ENCODE peak calls at places on chromosomes 11 and 22, in nine cellular contexts. P, W, B, A, Q, R, F, O and D are unnamed samples.

GRCh38 chr11:10350341-10350740 is 45.5 kb downstream of the ADM start:
- DNase-seq in P (no peak), F (no peak), B (peak), R (peak), O (no peak), W (no peak), A (no peak), Q (no peak), D (peak)

GRCh38 chr22:27135582-27135981 is 478.2 kb downstream of the MIAT start:
- DNase-seq in Q (no peak), R (no peak), B (peak), P (no peak), W (no peak), A (no peak), O (no peak), F (no peak), D (peak)

GRCh38 chr11:47861762-47862161 is 13.6 kb upstream of the NUP160 start:
- DNase-seq in O (no peak), W (no peak), P (no peak), A (no peak), Q (no peak), R (no peak), B (peak), F (no peak), D (no peak)

GRCh38 chr11:58567889-58568512 is 7.7 kb downstream of the LPXN start:
- DNase-seq in A (no peak), O (peak), F (peak), W (no peak), P (peak), B (peak), R (peak), Q (peak), D (no peak)

GRCh38 chr11:66051371-66051765 is 796 bp upstream of the SF3B2 start:
- DNase-seq in B (peak), A (no peak), Q (no peak), F (no peak), R (no peak), W (no peak), P (no peak), O (no peak), D (no peak)

GRCh38 chr11:107071129-107071528 is 52.9 kb upstream of the GUCY1A2 start:
- DNase-seq in Q (no peak), R (no peak), A (no peak), O (no peak), F (no peak), B (no peak), W (no peak), P (no peak), D (no peak)

GRCh38 chr22:47048123-47049077 is 285.9 kb downstream of the TBC1D22A start:
- DNase-seq in F (peak), W (no peak), R (no peak), Q (no peak), P (no peak), B (no peak), A (no peak), O (no peak), D (no peak)

GRCh38 chr11:96102664-96103068 is 178.8 kb upstream of the MTMR2 start:
- DNase-seq in P (no peak), B (no peak), W (no peak), O (no peak), F (no peak), R (no peak), Q (no peak), A (peak), D (peak)

GRCh38 chr22:45493286-45493771 is 9.4 kb upstream of the FBLN1 start:
- DNase-seq in R (no peak), A (no peak), P (no peak), B (no peak), Q (no peak), W (no peak), O (no peak), F (peak), D (no peak)

GRCh38 chr11:134275188-134275533 is 1.0 kb upstream of the GLB1L3 start:
- DNase-seq in B (no peak), W (no peak), R (no peak), O (no peak), F (no peak), Q (no peak), A (no peak), P (no peak), D (no peak)

GRCh38 chr11:67006029-67006884 is 16.7 kb upstream of the SYT12 start:
- DNase-seq in O (peak), R (no peak), Q (peak), B (no peak), W (peak), F (no peak), A (no peak), P (no peak), D (no peak)

GRCh38 chr11:130400793-130401483 is 27.5 kb downstream of the ADAMTS8 start:
- DNase-seq in B (no peak), W (no peak), P (no peak), F (peak), O (no peak), A (peak), R (no peak), Q (no peak), D (no peak)

GRCh38 chr11:73464347-73464746 is 88.1 kb downstream of the RELT start:
- DNase-seq in R (no peak), Q (no peak), A (no peak), P (peak), W (no peak), F (no peak), B (no peak), O (no peak), D (no peak)

GRCh38 chr11:12324585-12324984 is 52.8 kb upstream of the PARVA start:
- DNase-seq in P (no peak), O (no peak), W (no peak), R (no peak), A (no peak), F (no peak), Q (no peak), B (no peak), D (no peak)

GRCh38 chr11:65504671-65505433 is 6.0 kb downstream of the MALAT1 start:
- DNase-seq in Q (no peak), A (no peak), R (no peak), F (peak), W (no peak), B (peak), O (no peak), P (no peak), D (no peak)

GRCh38 chr22:25976346-25976745 is 192.9 kb upstream of the SEZ6L start:
- DNase-seq in O (no peak), Q (no peak), B (no peak), F (no peak), W (no peak), R (no peak), P (no peak), A (no peak), D (no peak)

GRCh38 chr11:63682045-63682915 is 980 bp downstream of the RTN3 start:
- DNase-seq in Q (peak), W (no peak), A (no peak), P (no peak), O (peak), B (peak), R (peak), F (no peak), D (no peak)

GRCh38 chr11:102576350-102576749 is 45.8 kb upstream of the MMP7 start:
- DNase-seq in W (no peak), F (no peak), P (no peak), R (no peak), A (no peak), Q (no peak), B (no peak), O (no peak), D (no peak)

GRCh38 chr22:31097941-31098632 is 9.3 kb downstream of the SELENOM start:
- DNase-seq in P (no peak), O (no peak), Q (no peak), W (no peak), F (no peak), A (no peak), R (no peak), B (no peak), D (no peak)

GRCh38 chr22:35900483-35901168 is 128.0 kb downstream of the RBFOX2 start:
- DNase-seq in F (no peak), Q (no peak), P (no peak), B (no peak), W (no peak), O (peak), R (no peak), A (no peak), D (no peak)

GRCh38 chr11:95322546-95322945 is 91.5 kb upstream of the SESN3 start:
- DNase-seq in R (no peak), B (no peak), Q (no peak), P (no peak), W (no peak), F (no peak), A (no peak), O (no peak), D (peak)

GRCh38 chr11:100827934-100828661 is 141.0 kb downstream of the ARHGAP42 start:
- DNase-seq in O (no peak), Q (no peak), F (no peak), B (peak), A (peak), W (no peak), R (peak), P (no peak), D (peak)

GRCh38 chr11:87870081-87870480 is 305.2 kb downstream of the RAB38 start:
- DNase-seq in Q (no peak), P (no peak), W (no peak), R (no peak), O (no peak), F (no peak), A (no peak), B (no peak), D (no peak)

GRCh38 chr11:123137496-123138270 is 57.4 kb downstream of the CLMP start:
- DNase-seq in O (no peak), F (peak), R (no peak), B (no peak), P (peak), Q (no peak), A (no peak), W (peak), D (no peak)

GRCh38 chr22:19085233-19086043 is 36.8 kb downstream of the DGCR2 start:
- DNase-seq in W (no peak), B (peak), F (no peak), O (no peak), P (no peak), R (peak), A (no peak), Q (peak), D (peak)

GRCh38 chr11:58006940-58007339 is 16.7 kb upstream of the OR9Q1 start:
- DNase-seq in B (peak), F (no peak), O (no peak), P (no peak), Q (no peak), A (peak), R (no peak), W (no peak), D (peak)

GRCh38 chr22:29265306-29265705 is 2.5 kb downstream of the RHBDD3 start:
- DNase-seq in P (no peak), W (no peak), O (no peak), Q (no peak), R (no peak), F (no peak), A (no peak), B (no peak), D (no peak)

GRCh38 chr11:19557185-19557584 is 155.5 kb upstream of the NAV2 start:
- DNase-seq in P (no peak), A (no peak), O (no peak), F (no peak), Q (no peak), B (no peak), R (no peak), W (no peak), D (no peak)

GRCh38 chr22:43171607-43172006 is 15.3 kb downstream of the TTLL12 start:
- DNase-seq in Q (no peak), O (no peak), F (peak), R (no peak), B (no peak), A (no peak), W (no peak), P (no peak), D (no peak)

GRCh38 chr11:14253878-14254277 is 105.1 kb downstream of the RRAS2 start:
- DNase-seq in F (no peak), O (no peak), R (no peak), B (no peak), A (no peak), Q (no peak), P (peak), W (no peak), D (no peak)

GRCh38 chr22:31206896-31207687 is 5.0 kb upstream of the LIMK2 start:
- DNase-seq in O (peak), A (no peak), Q (no peak), W (peak), F (no peak), P (peak), R (peak), B (no peak), D (no peak)

GRCh38 chr22:49740242-49740641 is 87.4 kb downstream of the BRD1 start:
- DNase-seq in P (no peak), A (no peak), F (peak), R (no peak), W (no peak), O (no peak), B (no peak), Q (no peak), D (no peak)

GRCh38 chr11:108788565-108789199 is 123.8 kb downstream of the DDX10 start:
- DNase-seq in Q (no peak), W (no peak), R (peak), P (no peak), A (no peak), B (peak), O (no peak), F (no peak), D (no peak)

GRCh38 chr22:32557424-32557823 is 82.8 kb downstream of the FBXO7 start:
- DNase-seq in R (no peak), A (no peak), W (no peak), P (no peak), F (no peak), Q (no peak), B (no peak), O (no peak), D (no peak)

GRCh38 chr11:83194284-83195175 is 1.0 kb downstream of the ANKRD42 start:
- DNase-seq in A (no peak), O (peak), Q (peak), R (peak), P (peak), F (peak), W (peak), B (peak), D (peak)

GRCh38 chr11:12287009-12287373 is 90.4 kb upstream of the PARVA start:
- DNase-seq in Q (no peak), W (no peak), F (peak), P (peak), B (peak), A (peak), O (no peak), R (peak), D (peak)